ENCODE peak calls at places on chromosomes 4 and X, in four cellular contexts. F is HFFc6, I is progenitor cell of endocrine pancreas, A is upper lobe of left lung. K is an unnamed sample.

GRCh38 chrX:1433646-1434357 is 18.9 kb downstream of the ASMTL start:
- DNase-seq in F (no peak), I (no peak), A (no peak), K (no peak)

GRCh38 chrX:124211312-124211942 is 121.0 kb upstream of the TEX13D start:
- DNase-seq in F (peak), I (no peak), A (no peak), K (no peak)

GRCh38 chr4:138199568-138200235 is 42.4 kb downstream of the SLC7A11 start:
- DNase-seq in F (no peak), I (no peak), A (peak), K (no peak)

GRCh38 chrX:139299309-139299708 is 231.2 kb upstream of the F9 start:
- DNase-seq in F (no peak), I (no peak), A (no peak), K (no peak)

GRCh38 chrX:42495139-42495538 is 282.8 kb downstream of the PPP1R2C start:
- DNase-seq in F (no peak), I (no peak), A (peak), K (no peak)

GRCh38 chrX:56978172-56978571 is 17.2 kb downstream of the SPIN3 start:
- DNase-seq in F (peak), I (no peak), A (no peak), K (no peak)

GRCh38 chrX:71659959-71660358 is 7.4 kb upstream of the LOC101059915 start:
- DNase-seq in F (no peak), I (no peak), A (no peak), K (no peak)

GRCh38 chrX:80550722-80551121 is 130.5 kb downstream of the TENT5D start:
- DNase-seq in F (no peak), I (no peak), A (no peak), K (no peak)

GRCh38 chrX:49106930-49107329 is 16.6 kb downstream of the GPKOW start:
- DNase-seq in F (peak), I (no peak), A (peak), K (no peak)

GRCh38 chr4:118351851-118352827 is 664 bp downstream of the PRSS12 start:
- DNase-seq in F (peak), I (peak), A (peak), K (no peak)

GRCh38 chr4:79855081-79855480 is 217.9 kb downstream of the ANTXR2 start:
- DNase-seq in F (no peak), I (no peak), A (no peak), K (no peak)

GRCh38 chrX:29662759-29663503 is 552.4 kb upstream of the MAGEB2 start:
- DNase-seq in F (peak), I (no peak), A (no peak), K (no peak)

GRCh38 chr4:8010618-8011017 is 71.0 kb upstream of the AFAP1 start:
- DNase-seq in F (peak), I (peak), A (peak), K (no peak)

GRCh38 chr4:113383111-113383785 is 333.8 kb downstream of the ANK2 start:
- DNase-seq in F (peak), I (no peak), A (no peak), K (no peak)

GRCh38 chrX:48003367-48003757 is 427 bp downstream of the ZNF182 start:
- DNase-seq in F (no peak), I (no peak), A (no peak), K (no peak)

GRCh38 chr4:169611991-169612868 is at the start of gene NEK1:
- DNase-seq in F (peak), I (peak), A (peak), K (peak)

GRCh38 chrX:103477496-103477895 is 41.8 kb downstream of the RAB40A start:
- DNase-seq in F (peak), I (no peak), A (no peak), K (no peak)

GRCh38 chr4:149754526-149754925 is 61.1 kb downstream of the IQCM start:
- DNase-seq in F (peak), I (no peak), A (no peak), K (no peak)

GRCh38 chrX:113399501-113400192 is 559.0 kb upstream of the AMOT start:
- DNase-seq in F (no peak), I (no peak), A (no peak), K (no peak)

GRCh38 chr4:4427886-4428285 is 41.0 kb downstream of the NSG1 start:
- DNase-seq in F (no peak), I (no peak), A (no peak), K (no peak)

GRCh38 chr4:10006236-10006603 is 15.1 kb downstream of the SLC2A9 start:
- DNase-seq in F (peak), I (no peak), A (peak), K (no peak)

GRCh38 chrX:129980540-129981206 is 1.8 kb upstream of the BCORL1 start:
- DNase-seq in F (no peak), I (peak), A (peak), K (no peak)

GRCh38 chr4:128385683-128386304 is 98.2 kb upstream of the PGRMC2 start:
- DNase-seq in F (peak), I (no peak), A (no peak), K (no peak)

GRCh38 chr4:99816611-99817309 is at the start of gene DAPP1:
- DNase-seq in F (no peak), I (no peak), A (peak), K (no peak)

GRCh38 chrX:141668371-141668770 is 30.2 kb downstream of the SPANXD start:
- DNase-seq in F (no peak), I (no peak), A (no peak), K (no peak)

GRCh38 chrX:15988661-15989603 is 134.3 kb upstream of the AP1S2 start:
- DNase-seq in F (peak), I (no peak), A (no peak), K (no peak)

GRCh38 chrX:22246620-22247019 is 26.1 kb upstream of the CBLL2 start:
- DNase-seq in F (peak), I (no peak), A (no peak), K (no peak)

GRCh38 chr4:153151535-153152452 is 52.4 kb upstream of the TRIM2 start:
- DNase-seq in F (no peak), I (peak), A (peak), K (peak)

GRCh38 chr4:108169639-108170038 is 907 bp upstream of the LEF1 start:
- DNase-seq in F (no peak), I (no peak), A (no peak), K (no peak)

GRCh38 chrX:35439042-35439639 is 359.0 kb upstream of the MAGEB16 start:
- DNase-seq in F (no peak), I (no peak), A (no peak), K (no peak)

GRCh38 chr4:93809773-93810172 is 18.8 kb upstream of the ATOH1 start:
- DNase-seq in F (no peak), I (no peak), A (no peak), K (no peak)

GRCh38 chr4:114386637-114387233 is 211.9 kb upstream of the UGT8 start:
- DNase-seq in F (peak), I (no peak), A (no peak), K (no peak)

DNA sequence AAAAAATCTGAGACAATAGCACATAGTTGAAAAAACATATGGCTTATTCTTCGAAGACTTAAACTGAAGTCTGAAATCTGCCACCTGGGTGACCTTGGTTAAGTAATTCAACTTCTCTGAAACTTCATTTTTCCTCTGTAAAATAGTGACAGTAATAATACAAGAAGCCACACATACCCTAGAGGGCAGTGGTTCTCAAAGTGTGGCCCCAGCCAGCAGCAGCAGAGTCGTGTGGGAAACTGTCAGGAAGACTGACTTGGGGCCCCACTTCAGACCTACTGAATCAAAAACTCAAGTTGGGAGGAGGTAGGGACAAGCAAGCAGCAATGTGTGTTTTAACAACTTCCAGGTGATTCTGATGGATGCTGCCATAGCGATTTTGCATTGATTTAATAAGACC is 249.9 kb downstream of the HNRNPD start:
- DNase-seq in F (no peak), I (no peak), A (no peak), K (no peak)
- TF ChIP-seq CTCF in F (no peak), I (no peak), A (no peak), K (no peak)

DNA sequence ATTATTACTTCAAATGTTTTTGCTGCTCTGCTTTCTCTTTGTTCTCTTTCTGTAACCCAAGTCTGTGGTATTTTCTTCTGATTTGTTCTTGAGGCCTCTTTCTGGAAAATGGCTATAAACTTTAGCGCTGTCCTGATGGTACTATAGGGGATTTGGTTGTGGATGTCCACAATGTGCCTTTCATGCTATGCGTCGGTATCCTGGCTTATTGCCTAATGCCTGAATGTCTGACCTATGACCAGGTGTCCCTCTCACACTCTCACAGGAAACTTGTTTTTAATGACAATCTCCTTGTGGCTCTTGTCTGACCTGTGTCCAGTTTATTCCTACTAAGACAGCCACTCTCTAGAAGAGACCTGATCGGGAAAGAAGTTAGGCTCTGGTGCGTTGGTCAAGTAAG is 222.4 kb upstream of the NR3C2 start:
- DNase-seq in F (no peak), I (no peak), A (no peak), K (no peak)
- TF ChIP-seq CTCF in F (no peak), I (no peak), A (no peak), K (no peak)

DNA sequence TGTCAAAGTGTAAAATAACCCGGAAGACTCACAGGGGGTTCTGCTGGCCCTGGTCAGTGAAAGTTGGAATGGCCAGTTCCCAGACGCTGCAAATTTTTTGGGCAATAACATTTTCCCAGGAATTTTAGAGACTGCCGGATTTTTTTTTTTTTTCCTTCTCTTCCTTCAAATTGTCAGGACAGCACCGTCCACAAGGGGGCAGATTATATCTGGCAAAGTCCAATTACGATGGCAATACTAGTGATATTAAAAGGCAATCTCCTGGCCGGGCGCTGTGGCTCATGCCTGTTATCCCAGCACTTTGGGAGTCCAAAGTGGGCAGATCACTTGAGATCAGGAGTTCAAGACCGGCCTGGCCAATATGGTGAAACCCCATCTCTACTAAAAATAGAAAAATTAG is 20.5 kb downstream of the SLC25A5 start:
- DNase-seq in F (peak), I (no peak), A (peak), K (no peak)
- TF ChIP-seq CTCF in F (peak), I (peak), A (no peak), K (peak)

GRCh38 chrX:101460669-101461068 is 24.6 kb upstream of the ARMCX4 start:
- DNase-seq in F (no peak), I (no peak), A (no peak), K (no peak)

DNA sequence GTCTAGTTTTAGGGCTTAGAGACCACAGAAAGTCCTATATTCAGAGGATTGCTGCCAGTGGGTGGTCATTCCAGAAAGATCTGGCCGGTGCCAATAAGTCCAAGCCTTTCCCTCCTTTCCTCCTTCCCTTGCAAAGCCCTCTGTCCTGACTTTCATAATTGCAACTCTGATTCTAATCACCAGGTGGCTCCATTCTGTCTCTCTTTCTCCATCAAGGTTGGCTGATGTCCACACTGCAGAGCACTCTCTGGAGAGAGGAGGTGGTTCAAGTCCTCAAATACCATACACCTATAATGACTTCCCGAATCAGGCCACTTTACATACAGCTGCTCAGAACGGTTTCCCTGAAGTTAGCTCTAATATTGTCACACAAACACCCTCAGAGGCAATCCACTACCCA is 22.4 kb upstream of the ARMCX4 start:
- DNase-seq in F (peak), I (no peak), A (no peak), K (no peak)
- TF ChIP-seq CTCF in F (peak), I (peak), A (no peak), K (peak)

GRCh38 chr4:155249036-155249566 is 40.7 kb downstream of the NPY2R start:
- DNase-seq in F (no peak), I (no peak), A (no peak), K (no peak)
- TF ChIP-seq CTCF in F (no peak), I (no peak), A (no peak), K (no peak)

DNA sequence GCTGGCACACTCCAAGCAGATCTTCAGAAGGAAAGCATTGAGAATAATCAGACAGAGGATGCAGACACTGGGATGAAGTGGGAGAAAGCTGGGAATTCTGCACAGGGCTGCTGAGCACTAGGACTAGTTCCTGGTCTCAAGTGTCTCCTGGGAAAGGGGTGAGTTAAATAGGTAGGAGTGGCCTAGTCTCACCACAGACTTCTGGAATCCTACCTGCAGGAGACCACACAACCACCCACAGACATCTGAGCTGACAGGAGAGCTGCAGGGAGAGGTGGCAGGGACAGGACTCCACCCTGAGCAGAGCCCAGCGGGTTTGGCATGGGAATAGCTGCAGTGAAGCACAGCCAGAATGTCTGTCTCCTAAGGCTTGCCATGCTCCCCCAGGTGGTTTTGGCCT is 95.1 kb upstream of the GALNTL6 start:
- DNase-seq in F (no peak), I (no peak), A (no peak), K (no peak)
- TF ChIP-seq CTCF in F (no peak), I (no peak), A (no peak), K (no peak)

DNA sequence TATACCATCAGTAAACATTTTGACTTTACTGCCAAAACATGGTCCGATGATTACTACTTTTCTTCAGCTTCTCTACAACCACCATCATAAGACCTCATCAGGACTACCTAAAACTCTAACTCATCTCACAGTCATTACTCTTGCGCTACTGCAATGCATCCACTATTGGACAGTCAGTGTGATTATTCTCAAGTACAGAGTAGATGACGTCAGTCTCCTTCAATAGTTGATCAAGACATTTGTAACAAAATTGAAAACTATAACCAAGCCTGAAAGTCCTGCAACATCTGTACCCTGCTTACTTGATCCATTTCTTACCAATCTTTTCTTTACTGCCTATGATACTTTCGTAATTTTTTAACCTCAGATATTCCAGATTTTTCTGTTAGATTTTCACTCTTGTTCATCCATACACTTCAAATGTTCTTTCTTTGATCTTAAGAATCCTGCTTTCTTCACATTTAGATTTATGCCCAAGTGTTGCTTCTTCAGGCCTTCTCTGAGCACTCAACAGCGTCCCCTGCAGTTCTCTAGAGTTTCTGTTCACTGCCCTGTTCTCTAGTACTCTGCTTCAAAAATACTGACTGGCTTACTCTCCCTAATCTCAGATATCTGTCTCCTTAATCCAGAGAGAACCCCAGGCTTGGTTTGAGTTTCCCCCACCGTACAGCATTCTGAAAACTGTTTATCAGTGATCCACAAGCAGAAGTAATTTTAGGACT is 1517.6 kb downstream of the STIM2 start:
- DNase-seq in F (no peak), I (no peak), A (no peak), K (no peak)
- TF ChIP-seq CTCF in F (peak), I (no peak), A (no peak), K (no peak)

DNA sequence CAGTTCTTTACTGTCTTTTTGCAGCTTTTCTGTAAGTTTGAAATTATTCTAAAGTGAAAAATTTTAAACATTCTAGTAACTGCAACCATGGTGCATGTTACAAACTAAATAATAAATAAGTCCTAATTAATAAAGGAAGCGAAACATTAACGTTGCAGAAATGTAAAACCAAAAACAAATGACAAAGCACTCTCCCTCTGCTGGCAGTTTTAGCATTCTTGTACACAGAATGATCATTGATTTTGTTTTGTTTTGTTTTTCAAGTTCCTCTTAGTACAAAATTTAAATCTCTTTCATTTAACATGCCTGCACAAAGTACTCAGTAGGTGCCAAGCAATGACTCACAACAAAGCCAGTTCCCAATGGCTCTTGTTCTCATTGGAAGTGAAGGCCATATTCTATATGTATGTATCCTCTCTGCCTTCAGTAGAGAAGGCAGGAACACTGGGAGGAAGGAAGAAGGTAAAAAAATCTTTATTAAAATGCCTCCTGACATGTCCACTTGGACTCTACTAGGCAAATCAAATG is 13.7 kb upstream of the TMSB4X start:
- DNase-seq in F (no peak), I (no peak), A (no peak), K (no peak)
- TF ChIP-seq CTCF in F (no peak), I (no peak), A (no peak), K (no peak)

K was measured in D721Med.